ENCODE peak calls at places on chromosome 14, in ten cellular contexts. P is right atrium auricular region; R is A549; O is lower lobe of right lung; E is transverse colon; K is tibial nerve; L is aorta; I is adrenal gland; J is CD4-positive, alpha-beta T cell; C is tibial artery. D is an unnamed sample.
A peak's percentile ranks its signal among the peaks of the same experiment; 100 is the strongest.

GRCh38 chr14:35687335-35687939 is 121.7 kb downstream of the RALGAPA1 start:
- DNase-seq in E (peak; percentile 15), P (no peak), I (no peak), O (no peak), J (peak; percentile 1), R (peak; percentile 4), K (no peak), L (no peak), C (no peak), D (no peak)

GRCh38 chr14:75711796-75712211 is 50.8 kb downstream of the TTLL5 start:
- DNase-seq in J (no peak), R (peak; percentile 72), L (peak; percentile 80), I (peak; percentile 87), P (peak; percentile 67), O (peak; percentile 64), C (peak; percentile 56), K (no peak), E (peak; percentile 13), D (peak; percentile 58)

GRCh38 chr14:52730708-52731111 is 744 bp downstream of the STYX start:
- DNase-seq in J (no peak), O (no peak), K (no peak), C (no peak), E (no peak), I (no peak), R (no peak), P (no peak), L (no peak), D (no peak)

GRCh38 chr14:61376314-61376713 is 54.9 kb downstream of the PRKCH start:
- DNase-seq in E (no peak), J (no peak), P (no peak), O (no peak), R (no peak), L (no peak), K (no peak), I (no peak), C (no peak), D (no peak)

GRCh38 chr14:79661762-79662161 is 549.5 kb downstream of the DIO2 start:
- DNase-seq in K (no peak), E (no peak), I (no peak), P (no peak), J (no peak), L (no peak), C (no peak), R (no peak), O (no peak), D (no peak)

GRCh38 chr14:46197856-46198255 is 453.7 kb downstream of the RPL10L start:
- DNase-seq in O (no peak), R (no peak), K (no peak), C (no peak), I (no peak), J (no peak), E (no peak), P (no peak), L (no peak), D (no peak)

GRCh38 chr14:50055461-50056228 is 60.7 kb downstream of the VCPKMT start:
- DNase-seq in J (no peak), O (no peak), I (peak; percentile 53), K (no peak), P (no peak), L (no peak), R (no peak), C (peak; percentile 40), E (no peak), D (no peak)

GRCh38 chr14:46490150-46490769 is 161.3 kb downstream of the RPL10L start:
- DNase-seq in R (no peak), J (no peak), C (no peak), O (no peak), P (no peak), E (no peak), I (no peak), K (no peak), L (no peak), D (no peak)

GRCh38 chr14:61528591-61529021 is 166.7 kb upstream of the HIF1A start:
- DNase-seq in R (no peak), I (no peak), L (no peak), O (no peak), E (no peak), J (no peak), K (no peak), C (no peak), P (no peak), D (no peak)

GRCh38 chr14:69574954-69575295 is 254 bp upstream of the CCDC177 start:
- DNase-seq in R (no peak), E (no peak), L (no peak), O (no peak), P (no peak), K (no peak), I (no peak), J (no peak), C (no peak), D (no peak)

GRCh38 chr14:80315681-80316080 is 104.4 kb upstream of the DIO2 start:
- DNase-seq in O (no peak), L (no peak), R (no peak), K (no peak), P (no peak), C (no peak), I (no peak), J (no peak), E (no peak), D (no peak)

GRCh38 chr14:35406811-35407630 is 2.5 kb upstream of the NFKBIA start:
- DNase-seq in J (no peak), E (no peak), L (no peak), I (peak; percentile 60), R (peak; percentile 86), P (no peak), C (no peak), K (no peak), O (no peak), D (no peak)

GRCh38 chr14:73491256-73491976 is 683 bp downstream of the RIOX1 start:
- DNase-seq in L (peak; percentile 88), C (peak; percentile 56), K (peak; percentile 35), E (peak; percentile 79), P (no peak), O (peak; percentile 78), J (peak; percentile 54), I (peak; percentile 69), R (peak; percentile 65), D (peak; percentile 55)

GRCh38 chr14:104115691-104116543 is 22.5 kb upstream of the KIF26A start:
- DNase-seq in K (no peak), L (peak; percentile 57), P (no peak), I (no peak), E (peak; percentile 53), J (no peak), C (no peak), O (peak; percentile 69), R (no peak), D (peak; percentile 10)

GRCh38 chr14:43005807-43006206 is 1399.1 kb downstream of the LRFN5 start:
- DNase-seq in C (no peak), J (no peak), I (no peak), L (no peak), K (no peak), O (no peak), R (no peak), E (no peak), P (no peak), D (no peak)

GRCh38 chr14:64807588-64807987 is 72.1 kb downstream of the SPTB start:
- DNase-seq in I (peak; percentile 62), R (no peak), O (no peak), K (no peak), P (no peak), L (no peak), J (no peak), C (no peak), E (no peak), D (peak; percentile 76)

GRCh38 chr14:61438036-61438435 is 116.7 kb downstream of the PRKCH start:
- DNase-seq in I (no peak), O (no peak), K (no peak), E (no peak), L (no peak), P (no peak), R (no peak), J (no peak), C (no peak), D (no peak)

GRCh38 chr14:46574976-46575375 is 76.6 kb downstream of the RPL10L start:
- DNase-seq in C (no peak), R (no peak), P (no peak), L (no peak), J (no peak), O (no peak), K (no peak), E (no peak), I (no peak), D (no peak)

GRCh38 chr14:77133718-77134338 is 7.8 kb downstream of the ZDHHC22 start:
- DNase-seq in J (peak; percentile 35), I (peak; percentile 75), L (peak; percentile 83), K (no peak), P (no peak), R (peak; percentile 65), E (peak; percentile 50), O (peak; percentile 53), C (no peak), D (peak; percentile 40)

GRCh38 chr14:106500571-106500970 is 974.2 kb downstream of the TMEM121 start:
- DNase-seq in P (no peak), C (no peak), I (no peak), O (no peak), J (no peak), K (no peak), L (no peak), R (no peak), E (no peak), D (no peak)
- H3K9me3 ChIP-seq in P (no peaks in the 10 kb centered on the region), C (no peaks in the 10 kb centered on the region), I (no peaks in the 10 kb centered on the region), O (no peaks in the 10 kb centered on the region), J (no peaks in the 10 kb centered on the region), K (peaks cover 9% of the 10 kb centered on the region), L (no peaks in the 10 kb centered on the region), R (no peaks in the 10 kb centered on the region), E (no peaks in the 10 kb centered on the region), D (peaks cover 7% of the 10 kb centered on the region)

GRCh38 chr14:92841930-92842329 is 47.8 kb downstream of the GOLGA5 start:
- DNase-seq in R (no peak), O (no peak), L (no peak), K (no peak), J (no peak), E (no peak), C (no peak), P (no peak), I (no peak), D (no peak)
- H3K9me3 ChIP-seq in R (no peaks in the 10 kb centered on the region), O (no peaks in the 10 kb centered on the region), L (no peaks in the 10 kb centered on the region), K (no peaks in the 10 kb centered on the region), J (no peaks in the 10 kb centered on the region), E (no peaks in the 10 kb centered on the region), C (no peaks in the 10 kb centered on the region), P (no peaks in the 10 kb centered on the region), I (no peaks in the 10 kb centered on the region), D (no peaks in the 10 kb centered on the region)

DNA sequence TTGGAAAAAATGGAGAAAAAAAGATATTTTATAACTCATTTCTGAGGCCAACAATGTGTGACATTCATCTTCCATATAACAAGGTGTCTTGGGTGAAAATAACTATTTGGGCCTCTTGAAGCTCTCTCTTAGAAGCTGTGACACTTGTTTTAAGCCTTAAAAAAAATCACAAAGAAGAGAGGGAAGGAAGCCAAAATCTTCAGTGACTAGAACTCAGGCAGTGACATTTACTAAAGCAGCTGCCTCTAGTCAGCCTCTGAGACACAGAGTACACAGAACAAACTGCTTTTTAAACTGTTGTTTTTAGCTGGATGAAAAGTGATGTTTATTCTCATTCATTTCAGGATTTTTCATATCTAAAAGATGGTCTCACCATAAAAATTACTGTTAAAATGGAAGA is 793.6 kb downstream of the GALC start:
- DNase-seq in R (no peak), L (no peak), I (no peak), C (no peak), K (no peak), O (no peak), E (no peak), J (no peak), P (no peak), D (no peak)
- H3K9me3 ChIP-seq in R (no peaks in the 10 kb centered on the region), L (no peaks in the 10 kb centered on the region), I (no peaks in the 10 kb centered on the region), C (no peaks in the 10 kb centered on the region), K (no peaks in the 10 kb centered on the region), O (no peaks in the 10 kb centered on the region), E (peaks cover 5% of the 10 kb centered on the region), J (no peaks in the 10 kb centered on the region), P (peaks cover 6% of the 10 kb centered on the region), D (no peaks in the 10 kb centered on the region)

GRCh38 chr14:105646175-105646574 is 119.8 kb downstream of the TMEM121 start:
- DNase-seq in O (peak; percentile 41), R (no peak), E (no peak), K (no peak), I (no peak), L (peak; percentile 63), C (no peak), J (no peak), P (no peak), D (no peak)
- H3K9me3 ChIP-seq in O (no peaks in the 10 kb centered on the region), R (peaks cover 4% of the 10 kb centered on the region), E (no peaks in the 10 kb centered on the region), K (peaks cover 20% of the 10 kb centered on the region), I (no peaks in the 10 kb centered on the region), L (no peaks in the 10 kb centered on the region), C (no peaks in the 10 kb centered on the region), J (no peaks in the 10 kb centered on the region), P (no peaks in the 10 kb centered on the region), D (no peaks in the 10 kb centered on the region)